ENCODE peak calls at places on chromosomes 13 and 19, in six cellular contexts. One of them, this sample, is unnamed.

GRCh38 chr13:101450749-101451130 is 1.7 kb upstream of the ITGBL1 start:
- DNase-seq in H1: no peak
- DNase-seq in WTC11: no peak
- DNase-seq in GM12878: no peak
- DNase-seq in K562: no peak
- DNase-seq in HepG2: no peak
- DNase-seq in this sample: no peak

GRCh38 chr13:73306688-73307087 is 247.9 kb downstream of the KLF5 start:
- DNase-seq in HepG2: no peak
- DNase-seq in GM12878: no peak
- DNase-seq in H1: no peak
- DNase-seq in WTC11: no peak
- DNase-seq in K562: no peak
- DNase-seq in this sample: no peak

GRCh38 chr19:33622809-33623511 is 1.2 kb downstream of the CHST8 start:
- DNase-seq in H1: no peak
- DNase-seq in GM12878: no peak
- DNase-seq in HepG2: no peak
- DNase-seq in K562: no peak
- DNase-seq in WTC11: peak; percentile 50
- DNase-seq in this sample: peak; percentile 62

GRCh38 chr13:30319703-30320102 is 12.4 kb upstream of the KATNAL1 start:
- DNase-seq in HepG2: no peak
- DNase-seq in K562: no peak
- DNase-seq in GM12878: no peak
- DNase-seq in H1: no peak
- DNase-seq in WTC11: no peak
- DNase-seq in this sample: no peak

GRCh38 chr13:106302843-106303242 is 232.6 kb downstream of the EFNB2 start:
- DNase-seq in HepG2: no peak
- DNase-seq in H1: no peak
- DNase-seq in K562: no peak
- DNase-seq in WTC11: no peak
- DNase-seq in GM12878: no peak
- DNase-seq in this sample: no peak

GRCh38 chr19:18733196-18733647 is 49.7 kb downstream of the CRTC1 start:
- DNase-seq in H1: no peak
- DNase-seq in HepG2: peak; percentile 18
- DNase-seq in K562: no peak
- DNase-seq in WTC11: no peak
- DNase-seq in GM12878: no peak
- DNase-seq in this sample: no peak

GRCh38 chr13:82011355-82011754 is 1670.4 kb upstream of the SPRY2 start:
- DNase-seq in K562: no peak
- DNase-seq in WTC11: no peak
- DNase-seq in HepG2: no peak
- DNase-seq in H1: no peak
- DNase-seq in GM12878: no peak
- DNase-seq in this sample: peak; percentile 74

GRCh38 chr13:28485097-28485496 is 9.8 kb downstream of the FLT1 start:
- DNase-seq in HepG2: no peak
- DNase-seq in WTC11: no peak
- DNase-seq in H1: no peak
- DNase-seq in K562: no peak
- DNase-seq in GM12878: no peak
- DNase-seq in this sample: no peak

GRCh38 chr19:530133-531008 is 1.2 kb upstream of the CDC34 start:
- DNase-seq in K562: no peak
- DNase-seq in HepG2: no peak
- DNase-seq in GM12878: no peak
- DNase-seq in H1: no peak
- DNase-seq in WTC11: no peak
- DNase-seq in this sample: no peak

GRCh38 chr19:10431943-10432735 is 11.8 kb downstream of the PDE4A start:
- DNase-seq in WTC11: peak; percentile 64
- DNase-seq in GM12878: no peak
- DNase-seq in H1: peak; percentile 63
- DNase-seq in K562: peak; percentile 87
- DNase-seq in HepG2: no peak
- DNase-seq in this sample: peak; percentile 60

GRCh38 chr19:45577111-45577905 is 7.3 kb downstream of the OPA3 start:
- DNase-seq in HepG2: peak; percentile 86
- DNase-seq in K562: no peak
- DNase-seq in H1: no peak
- DNase-seq in WTC11: no peak
- DNase-seq in GM12878: no peak
- DNase-seq in this sample: peak; percentile 54

GRCh38 chr19:35444735-35445134 is 3.3 kb upstream of the FFAR2 start:
- DNase-seq in H1: no peak
- DNase-seq in HepG2: no peak
- DNase-seq in WTC11: no peak
- DNase-seq in GM12878: no peak
- DNase-seq in K562: no peak
- DNase-seq in this sample: no peak

GRCh38 chr13:91123456-91124127 is 223.9 kb upstream of the MIR17HG start:
- DNase-seq in WTC11: no peak
- DNase-seq in GM12878: no peak
- DNase-seq in H1: no peak
- DNase-seq in K562: no peak
- DNase-seq in HepG2: no peak
- DNase-seq in this sample: peak; percentile 67

GRCh38 chr19:51726049-51726448 is 2.3 kb upstream of the HAS1 start:
- DNase-seq in H1: no peak
- DNase-seq in WTC11: peak; percentile 40
- DNase-seq in HepG2: no peak
- DNase-seq in GM12878: no peak
- DNase-seq in K562: peak; percentile 84
- DNase-seq in this sample: peak; percentile 40

GRCh38 chr13:27170221-27170520 is 1.4 kb downstream of the USP12 start:
- DNase-seq in H1: no peak
- DNase-seq in GM12878: no peak
- DNase-seq in WTC11: no peak
- DNase-seq in HepG2: no peak
- DNase-seq in K562: no peak
- DNase-seq in this sample: no peak

GRCh38 chr13:21106089-21106488 is 44.7 kb upstream of the LATS2 start:
- DNase-seq in GM12878: no peak
- DNase-seq in WTC11: no peak
- DNase-seq in K562: no peak
- DNase-seq in HepG2: no peak
- DNase-seq in H1: no peak
- DNase-seq in this sample: no peak

GRCh38 chr19:2603320-2603719 is 99.2 kb downstream of the GNG7 start:
- DNase-seq in H1: no peak
- DNase-seq in HepG2: no peak
- DNase-seq in GM12878: no peak
- DNase-seq in K562: no peak
- DNase-seq in WTC11: peak; percentile 57
- DNase-seq in this sample: peak; percentile 75

GRCh38 chr19:35265126-35265995 is 3.4 kb upstream of the USF2 start:
- DNase-seq in GM12878: no peak
- DNase-seq in K562: no peak
- DNase-seq in H1: no peak
- DNase-seq in WTC11: peak; percentile 8
- DNase-seq in HepG2: no peak
- DNase-seq in this sample: no peak

GRCh38 chr19:28905996-28906395 is 307.0 kb downstream of the UQCRFS1 start:
- DNase-seq in WTC11: no peak
- DNase-seq in H1: no peak
- DNase-seq in HepG2: no peak
- DNase-seq in K562: no peak
- DNase-seq in GM12878: no peak
- DNase-seq in this sample: no peak

GRCh38 chr13:75764251-75764650 is 128.1 kb downstream of the LMO7 start:
- DNase-seq in H1: no peak
- DNase-seq in HepG2: no peak
- DNase-seq in GM12878: no peak
- DNase-seq in K562: no peak
- DNase-seq in WTC11: no peak
- DNase-seq in this sample: no peak

GRCh38 chr13:44854264-44855060 is 134.8 kb downstream of the NUFIP1 start:
- DNase-seq in HepG2: peak; percentile 62
- DNase-seq in H1: no peak
- DNase-seq in K562: no peak
- DNase-seq in WTC11: no peak
- DNase-seq in GM12878: no peak
- DNase-seq in this sample: no peak

GRCh38 chr19:3536429-3537100 is 2.4 kb upstream of the TEKTIP1 start:
- DNase-seq in HepG2: no peak
- DNase-seq in H1: no peak
- DNase-seq in WTC11: no peak
- DNase-seq in GM12878: no peak
- DNase-seq in K562: no peak
- DNase-seq in this sample: no peak

GRCh38 chr13:59834801-59835200 is 328.9 kb downstream of the DIAPH3 start:
- DNase-seq in WTC11: no peak
- DNase-seq in H1: no peak
- DNase-seq in K562: no peak
- DNase-seq in HepG2: no peak
- DNase-seq in GM12878: no peak
- DNase-seq in this sample: no peak

GRCh38 chr13:72643339-72643989 is 84.0 kb downstream of the MZT1 start:
- DNase-seq in GM12878: no peak
- DNase-seq in H1: peak; percentile 63
- DNase-seq in K562: peak; percentile 8
- DNase-seq in WTC11: peak; percentile 52
- DNase-seq in HepG2: peak; percentile 41
- DNase-seq in this sample: peak; percentile 66

DNA sequence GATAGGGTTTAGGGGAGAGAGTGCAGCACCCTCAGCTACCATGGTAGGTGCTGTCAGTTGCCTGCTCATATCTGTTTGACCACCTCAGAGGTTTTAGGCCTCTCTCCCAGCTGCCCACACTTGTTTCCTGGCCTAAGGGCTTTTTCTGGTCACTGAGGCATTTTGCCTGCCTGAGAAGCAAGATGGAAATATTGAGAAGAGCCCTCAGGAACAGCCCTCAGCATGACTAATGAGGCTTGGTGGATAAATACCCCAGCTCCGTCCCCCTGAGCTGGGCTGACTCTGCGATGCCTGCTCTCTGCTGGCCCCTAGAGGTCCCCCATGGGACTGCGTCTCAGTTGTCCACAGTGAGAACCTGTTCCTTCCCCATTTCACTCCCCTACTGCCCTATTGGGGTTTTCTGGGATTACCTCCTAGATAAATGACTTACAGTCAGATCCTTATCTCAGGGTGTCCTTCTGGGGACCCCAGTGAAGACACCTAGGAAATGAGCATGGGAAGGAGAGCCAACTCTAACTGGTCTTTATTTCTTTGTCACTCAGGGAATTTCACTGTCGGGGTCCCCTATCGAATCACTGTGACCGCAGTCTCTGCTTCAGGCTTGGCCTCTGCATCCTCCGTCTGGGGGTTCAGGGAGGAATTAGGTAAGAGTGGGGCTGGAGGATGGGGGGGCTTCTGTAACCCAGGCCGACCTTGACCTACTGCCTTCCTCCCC is 13.3 kb downstream of the PALM3 start:
- DNase-seq in HepG2: peak; percentile 23
- DNase-seq in GM12878: no peak
- DNase-seq in WTC11: peak; percentile 92
- DNase-seq in H1: peak; percentile 97
- DNase-seq in K562: peak; percentile 86
- DNase-seq in this sample: peak; percentile 86
- TF ChIP-seq CREB1 in HepG2: no peak
- TF ChIP-seq CREB1 in GM12878: no peak
- TF ChIP-seq CREB1 in WTC11: no peak
- TF ChIP-seq CREB1 in H1: peak; percentile 43
- TF ChIP-seq CREB1 in K562: no peak
- TF ChIP-seq CREB1 in this sample: no peak

GRCh38 chr19:42247631-42248199 is 5.3 kb upstream of the GSK3A start:
- DNase-seq in GM12878: no peak
- DNase-seq in H1: no peak
- DNase-seq in HepG2: no peak
- DNase-seq in WTC11: no peak
- DNase-seq in K562: no peak
- DNase-seq in this sample: no peak
- TF ChIP-seq CREB1 in GM12878: no peak
- TF ChIP-seq CREB1 in H1: no peak
- TF ChIP-seq CREB1 in HepG2: no peak
- TF ChIP-seq CREB1 in WTC11: no peak
- TF ChIP-seq CREB1 in K562: no peak
- TF ChIP-seq CREB1 in this sample: no peak

GRCh38 chr19:53903055-53903680 is 5.9 kb upstream of the CACNG7 start:
- DNase-seq in GM12878: no peak
- DNase-seq in K562: peak; percentile 46
- DNase-seq in H1: peak; percentile 69
- DNase-seq in WTC11: peak; percentile 69
- DNase-seq in HepG2: peak; percentile 52
- DNase-seq in this sample: peak; percentile 97
- TF ChIP-seq CREB1 in GM12878: no peak
- TF ChIP-seq CREB1 in K562: no peak
- TF ChIP-seq CREB1 in H1: no peak
- TF ChIP-seq CREB1 in WTC11: no peak
- TF ChIP-seq CREB1 in HepG2: no peak
- TF ChIP-seq CREB1 in this sample: no peak

DNA sequence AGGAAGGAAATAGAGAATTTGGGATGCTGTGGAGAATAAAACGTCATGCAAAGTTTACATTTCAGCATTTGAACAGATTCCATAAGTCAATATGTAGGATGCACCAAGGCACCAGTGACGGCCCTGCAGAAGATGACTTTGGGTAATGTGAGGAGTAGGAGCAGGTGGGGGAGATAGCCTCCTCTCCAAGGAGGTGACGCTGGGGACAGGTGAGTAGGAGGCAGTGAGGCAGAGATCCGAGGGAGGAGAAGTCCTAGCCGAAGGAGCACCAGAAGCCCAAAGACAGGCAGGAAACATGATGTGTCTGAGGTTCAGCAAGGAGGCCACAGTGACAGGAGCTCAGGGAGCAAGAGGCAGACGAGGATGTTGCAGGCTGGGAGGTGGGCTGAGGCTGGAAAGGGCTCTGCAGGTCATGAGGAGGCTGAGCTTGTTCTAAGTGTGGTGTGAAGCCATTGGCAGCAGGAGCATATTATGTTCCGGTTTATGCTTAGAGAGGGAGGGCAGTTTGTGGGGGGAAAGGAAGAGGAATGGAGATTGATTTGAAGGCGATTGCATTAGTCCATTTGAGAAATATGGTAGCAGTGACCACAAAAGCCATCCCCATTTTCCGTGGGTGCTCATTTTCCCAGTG is 55.7 kb upstream of the C1QTNF9 start:
- DNase-seq in GM12878: no peak
- DNase-seq in WTC11: no peak
- DNase-seq in H1: no peak
- DNase-seq in K562: no peak
- DNase-seq in HepG2: no peak
- DNase-seq in this sample: no peak
- TF ChIP-seq CREB1 in GM12878: no peak
- TF ChIP-seq CREB1 in WTC11: no peak
- TF ChIP-seq CREB1 in H1: no peak
- TF ChIP-seq CREB1 in K562: no peak
- TF ChIP-seq CREB1 in HepG2: no peak
- TF ChIP-seq CREB1 in this sample: no peak

GRCh38 chr13:113928701-113929627 is 44.9 kb downstream of the C13orf46 start:
- DNase-seq in GM12878: no peak
- DNase-seq in H1: no peak
- DNase-seq in WTC11: peak; percentile 9
- DNase-seq in HepG2: no peak
- DNase-seq in K562: no peak
- DNase-seq in this sample: no peak
- TF ChIP-seq CREB1 in GM12878: no peak
- TF ChIP-seq CREB1 in H1: no peak
- TF ChIP-seq CREB1 in WTC11: no peak
- TF ChIP-seq CREB1 in HepG2: no peak
- TF ChIP-seq CREB1 in K562: no peak
- TF ChIP-seq CREB1 in this sample: no peak

This sample was measured in GM23338.